ENCODE peak calls at places on chromosome 20, in four cellular contexts. W is K562, U is GM12878, Y is HepG2. S is an unnamed sample.

GRCh38 chr20:10671221-10671849 is 2.5 kb downstream of the JAG1 start:
- DNase-seq in W (peak; percentile 23), U (peak; percentile 69), Y (peak; percentile 93), S (no peak)

GRCh38 chr20:45157977-45158376 is 16.7 kb upstream of the PI3 start:
- DNase-seq in W (no peak), U (no peak), Y (no peak), S (no peak)

GRCh38 chr20:44736170-44737021 is 9.3 kb upstream of the KCNK15 start:
- DNase-seq in W (peak; percentile 73), U (no peak), Y (peak; percentile 96), S (peak; percentile 75)

GRCh38 chr20:47126709-47127108 is 229.8 kb downstream of the ZMYND8 start:
- DNase-seq in W (no peak), U (no peak), Y (no peak), S (no peak)

GRCh38 chr20:34163316-34163715 is 51.3 kb upstream of the EIF2S2 start:
- DNase-seq in W (no peak), U (no peak), Y (no peak), S (no peak)

GRCh38 chr20:45091366-45091765 is 9.6 kb downstream of the KCNS1 start:
- DNase-seq in W (no peak), U (no peak), Y (no peak), S (no peak)

GRCh38 chr20:1418335-1418734 is 25.5 kb upstream of the FKBP1A start:
- DNase-seq in W (no peak), U (no peak), Y (no peak), S (no peak)

GRCh38 chr20:19121463-19121862 is 91.0 kb upstream of the SLC24A3 start:
- DNase-seq in W (no peak), U (no peak), Y (no peak), S (no peak)

GRCh38 chr20:4880051-4880450 is 121.3 kb downstream of the SLC23A2 start:
- DNase-seq in W (no peak), U (no peak), Y (no peak), S (no peak)

GRCh38 chr20:30812739-30813411 is 444.6 kb upstream of the DEFB115 start:
- DNase-seq in W (no peak), U (no peak), Y (no peak), S (no peak)

GRCh38 chr20:30811896-30812671 is 445.4 kb upstream of the DEFB115 start:
- DNase-seq in W (peak; percentile 81), U (peak; percentile 20), Y (no peak), S (peak; percentile 14)

GRCh38 chr20:30815577-30816181 is 441.8 kb upstream of the DEFB115 start:
- DNase-seq in W (no peak), U (no peak), Y (no peak), S (no peak)

GRCh38 chr20:30816182-30816645 is 441.2 kb upstream of the DEFB115 start:
- DNase-seq in W (peak; percentile 74), U (no peak), Y (no peak), S (no peak)
- TF ChIP-seq TARDBP in W (no peak), U (no peak), Y (no peak), S (no peak)

GRCh38 chr20:25532971-25533391 is 52.4 kb downstream of the NINL start:
- DNase-seq in W (no peak), U (no peak), Y (no peak), S (no peak)
- TF ChIP-seq BHLHE40 in W (no peak), U (no peak), Y (no peak), S (no peak)

DNA sequence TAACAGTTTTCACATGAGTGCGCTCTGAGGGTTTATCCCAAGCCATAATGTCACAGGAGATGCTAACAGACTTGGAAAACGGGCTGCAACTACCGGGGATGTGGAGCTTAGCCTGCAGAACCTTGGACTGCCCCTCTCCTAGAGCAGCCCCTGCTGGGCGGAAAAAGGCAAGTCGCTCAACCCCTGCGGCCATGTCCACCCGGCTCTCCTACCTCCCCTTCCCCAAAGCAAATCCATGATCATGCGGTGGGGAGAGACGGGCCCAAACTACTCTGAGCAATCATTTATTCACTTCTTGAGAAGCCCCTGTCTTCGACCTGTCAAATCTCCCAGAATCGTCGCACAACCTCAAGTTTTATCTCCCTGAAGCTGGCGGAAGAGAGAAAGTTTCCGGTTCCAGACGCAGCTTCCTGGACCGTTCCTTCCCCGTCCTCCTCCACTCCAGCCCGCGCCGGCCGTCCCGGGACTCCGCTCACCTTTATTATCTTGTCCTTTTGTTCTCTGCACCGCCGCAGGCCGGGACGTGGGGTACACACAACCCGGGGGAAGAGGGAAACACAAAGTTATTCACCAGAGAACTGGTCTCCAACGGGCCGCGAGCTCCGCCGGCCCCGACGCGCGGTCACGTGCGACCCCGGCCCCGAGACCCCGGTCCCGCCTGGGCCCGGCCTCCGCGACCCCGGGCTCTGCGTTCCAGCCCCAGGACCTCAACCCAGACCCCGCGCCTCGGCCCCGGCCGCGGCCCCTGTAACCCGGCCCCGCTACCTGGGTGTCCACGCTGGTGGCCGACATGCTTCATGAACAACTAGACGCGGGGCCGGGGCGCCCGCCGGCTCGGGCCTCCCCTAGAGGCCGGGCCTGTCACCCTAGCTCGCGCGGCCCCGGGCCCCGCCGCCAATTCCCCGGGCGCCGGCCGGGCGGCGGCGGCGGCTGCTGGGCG is 560 bp downstream of the YTHDF1 start:
- DNase-seq in W (peak; percentile 68), U (no peak), Y (peak; percentile 79), S (peak; percentile 71)
- TF ChIP-seq TARDBP in W (no peak), U (no peak), Y (peak; percentile 67), S (no peak)

GRCh38 chr20:62040933-62041332 is 24.7 kb downstream of the TAF4 start:
- DNase-seq in W (no peak), U (no peak), Y (no peak), S (no peak)
- TF ChIP-seq BHLHE40 in W (no peak), U (no peak), Y (no peak), S (no peak)

GRCh38 chr20:57425150-57426013 is 34.2 kb downstream of the RBM38 start:
- DNase-seq in W (peak; percentile 51), U (no peak), Y (no peak), S (no peak)
- TF ChIP-seq TARDBP in W (no peak), U (no peak), Y (no peak), S (no peak)

GRCh38 chr20:17570347-17571152 is 675 bp downstream of the DSTN start:
- DNase-seq in W (peak; percentile 58), U (no peak), Y (peak; percentile 61), S (peak; percentile 41)
- TF ChIP-seq BHLHE40 in W (no peak), U (no peak), Y (no peak), S (no peak)

GRCh38 chr20:59669451-59669850 is 65.1 kb downstream of the PHACTR3 start:
- DNase-seq in W (no peak), U (no peak), Y (no peak), S (no peak)
- TF ChIP-seq TARDBP in W (no peak), U (no peak), Y (no peak), S (no peak)

DNA sequence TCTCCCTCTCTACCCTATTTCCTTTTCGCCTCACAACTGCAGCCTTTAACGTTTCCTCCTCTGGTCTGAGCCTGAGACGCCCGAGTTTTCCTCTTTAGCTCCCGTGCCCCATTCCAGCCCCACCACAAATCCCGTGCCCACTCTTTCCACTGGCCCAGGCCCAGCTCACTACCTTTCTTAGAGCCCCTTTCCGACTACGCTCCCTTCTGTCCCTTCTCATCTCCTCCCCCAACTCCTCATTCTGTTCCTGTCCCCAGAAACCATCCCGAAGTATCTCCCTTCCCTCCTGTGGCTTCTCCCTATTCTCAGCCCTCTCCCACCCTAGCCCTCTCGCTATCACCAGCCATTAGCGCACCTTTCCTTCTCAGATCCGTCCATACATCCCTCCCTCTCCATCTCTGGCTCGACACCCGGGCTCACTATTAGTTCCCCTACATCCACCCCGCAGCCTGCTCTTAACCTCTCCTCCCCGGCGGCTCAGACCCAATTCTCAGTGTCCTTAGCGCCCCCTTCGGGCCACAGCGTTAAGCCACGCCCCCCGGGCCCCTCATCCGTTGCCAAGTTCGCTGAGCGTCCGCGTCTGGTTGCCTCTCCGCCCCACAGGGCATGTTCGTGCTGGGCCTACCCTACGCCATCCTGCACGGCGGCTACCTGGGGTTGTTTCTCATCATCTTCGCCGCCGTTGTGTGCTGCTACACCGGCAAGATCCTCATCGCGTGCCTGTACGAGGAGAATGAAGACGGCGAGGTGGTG is 2.7 kb downstream of the SLC32A1 start:
- DNase-seq in W (peak; percentile 71), U (no peak), Y (peak; percentile 61), S (no peak)
- TF ChIP-seq BHLHE40 in W (no peak), U (no peak), Y (no peak), S (no peak)

GRCh38 chr20:17155401-17155800 is 71.4 kb upstream of the PCSK2 start:
- DNase-seq in W (no peak), U (no peak), Y (no peak), S (no peak)
- TF ChIP-seq TARDBP in W (no peak), U (no peak), Y (no peak), S (no peak)

S was measured in HEK293T.